ENCODE peak calls at places on chromosomes 4 and X, in ten cellular contexts. F is bronchial epithelial cell, S is breast epithelium, U is progenitor cell of endocrine pancreas, K is epithelial cell of esophagus, I is nephron progenitor cell, T is H9, B is cardiac muscle cell, A is Calu3, C is dorsolateral prefrontal cortex. Z is an unnamed sample.

GRCh38 chr4:110245567-110245966 is 47.2 kb upstream of the ELOVL6 start:
- DNase-seq in F (peak), S (no peak), U (no peak), K (peak), I (no peak), T (no peak), B (no peak), A (no peak), C (no peak), Z (no peak)

GRCh38 chr4:81698536-81698935 is 226.8 kb upstream of the RASGEF1B start:
- DNase-seq in F (no peak), S (no peak), U (no peak), K (no peak), I (peak), T (no peak), B (peak), A (no peak), C (no peak), Z (no peak)

GRCh38 chr4:99945718-99946345 is 586 bp downstream of the DNAJB14 start:
- DNase-seq in F (no peak), S (no peak), U (peak), K (peak), I (no peak), T (no peak), B (peak), A (no peak), C (peak), Z (no peak)

GRCh38 chr4:166279261-166279660 is 406.2 kb downstream of the TLL1 start:
- DNase-seq in F (no peak), S (no peak), U (no peak), K (no peak), I (no peak), T (no peak), B (no peak), A (no peak), C (no peak), Z (no peak)

GRCh38 chrX:140799216-140799615 is 89.7 kb downstream of the LINC00632 start:
- DNase-seq in F (peak), S (no peak), U (no peak), K (peak), I (no peak), T (no peak), B (no peak), A (no peak), C (no peak), Z (no peak)

GRCh38 chr4:105598044-105598443 is 45.6 kb downstream of the ARHGEF38 start:
- DNase-seq in F (no peak), S (no peak), U (no peak), K (no peak), I (no peak), T (no peak), B (no peak), A (no peak), C (no peak), Z (no peak)

GRCh38 chr4:186607490-186607889 is 52.1 kb upstream of the MTNR1A start:
- DNase-seq in F (no peak), S (no peak), U (no peak), K (no peak), I (no peak), T (no peak), B (no peak), A (no peak), C (no peak), Z (no peak)

GRCh38 chr4:25779021-25779420 is 83.8 kb downstream of the SEL1L3 start:
- DNase-seq in F (peak), S (no peak), U (no peak), K (peak), I (no peak), T (no peak), B (no peak), A (no peak), C (no peak), Z (no peak)

GRCh38 chrX:151773434-151773833 is 38.9 kb downstream of the CNGA2 start:
- DNase-seq in F (no peak), S (no peak), U (no peak), K (no peak), I (no peak), T (peak), B (no peak), A (no peak), C (no peak), Z (no peak)

GRCh38 chrX:38315186-38315585 is 12.1 kb downstream of the RPGR start:
- DNase-seq in F (no peak), S (no peak), U (no peak), K (no peak), I (no peak), T (no peak), B (no peak), A (no peak), C (no peak), Z (no peak)

GRCh38 chrX:34884693-34885277 is 57.8 kb upstream of the FAM47B start:
- DNase-seq in F (peak), S (no peak), U (no peak), K (peak), I (no peak), T (no peak), B (no peak), A (no peak), C (no peak), Z (no peak)

GRCh38 chrX:23907106-23907495 is 637 bp downstream of the APOO start:
- DNase-seq in F (no peak), S (no peak), U (no peak), K (no peak), I (no peak), T (no peak), B (peak), A (no peak), C (no peak), Z (no peak)

GRCh38 chr4:105088110-105088879 is 58.4 kb upstream of the TET2 start:
- DNase-seq in F (peak), S (no peak), U (no peak), K (peak), I (no peak), T (peak), B (no peak), A (no peak), C (no peak), Z (no peak)

GRCh38 chrX:137052641-137053235 is 18.9 kb upstream of the GPR101 start:
- DNase-seq in F (no peak), S (no peak), U (no peak), K (no peak), I (peak), T (peak), B (no peak), A (no peak), C (no peak), Z (peak)

GRCh38 chr4:95550566-95550965 is 1.8 kb upstream of the UNC5C start:
- DNase-seq in F (no peak), S (no peak), U (no peak), K (no peak), I (no peak), T (no peak), B (no peak), A (no peak), C (no peak), Z (no peak)

GRCh38 chrX:41984628-41985027 is 61.3 kb upstream of the CASK start:
- DNase-seq in F (peak), S (no peak), U (no peak), K (peak), I (peak), T (no peak), B (no peak), A (peak), C (no peak), Z (no peak)

GRCh38 chr4:139849219-139849618 is 183.6 kb downstream of the MGST2 start:
- DNase-seq in F (no peak), S (no peak), U (no peak), K (peak), I (no peak), T (no peak), B (no peak), A (no peak), C (no peak), Z (no peak)

DNA sequence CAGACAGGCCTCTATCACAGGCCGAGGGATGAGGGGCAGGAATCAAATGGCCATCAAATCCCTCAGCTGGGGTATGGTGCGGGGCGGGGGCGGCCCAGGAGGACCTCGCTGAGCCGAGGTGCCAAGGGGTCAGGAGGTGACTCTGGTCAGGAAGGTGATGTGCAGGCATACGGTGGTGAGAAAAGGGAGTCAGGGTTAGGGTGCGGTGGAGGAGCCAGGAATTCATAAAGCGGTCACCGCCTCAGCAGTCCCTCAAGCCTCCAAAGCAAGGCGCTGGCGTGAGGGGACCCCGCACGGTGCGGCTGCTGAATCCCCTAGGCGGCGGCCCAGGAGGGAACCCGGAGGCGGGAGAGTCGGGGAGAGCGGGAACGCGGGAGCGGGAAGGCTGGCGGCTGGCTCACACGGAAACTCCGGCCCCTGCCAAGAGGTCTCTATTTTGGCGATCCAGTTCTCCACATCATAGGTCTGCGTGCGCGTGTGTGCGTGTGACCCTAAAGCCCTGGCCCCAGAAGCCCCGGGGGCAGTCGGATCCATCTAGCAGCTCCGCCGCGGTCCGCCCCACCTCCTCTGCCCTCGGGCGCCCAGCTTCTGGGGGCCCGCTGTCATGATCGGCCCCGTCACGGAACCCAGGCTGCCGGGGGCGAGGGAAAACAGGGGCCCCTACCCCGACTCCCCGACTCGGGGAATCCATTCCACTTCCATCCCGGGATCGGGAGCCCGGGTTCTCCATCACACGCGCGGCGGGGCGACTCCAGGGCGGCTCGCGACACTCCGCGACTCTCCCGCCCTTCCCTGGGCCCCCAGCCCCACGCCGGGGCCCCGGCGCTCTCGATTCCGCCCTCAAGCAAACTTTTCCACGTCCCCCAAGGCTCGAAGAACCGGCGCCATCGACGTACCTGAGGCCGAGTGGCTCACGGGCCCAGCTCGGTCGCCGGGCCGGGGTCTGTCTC is 593 bp downstream of the ELF4 start:
- DNase-seq in F (no peak), S (no peak), U (no peak), K (no peak), I (peak), T (no peak), B (no peak), A (peak), C (no peak), Z (peak)
- TF ChIP-seq CTCF in F (no peak), S (no peak), U (no peak), K (no peak), I (no peak), T (no peak), B (no peak), A (no peak), C (no peak), Z (no peak)

GRCh38 chrX:100512471-100512870 is 72.3 kb upstream of the TNMD start:
- DNase-seq in F (peak), S (no peak), U (no peak), K (peak), I (no peak), T (no peak), B (peak), A (no peak), C (no peak), Z (no peak)
- TF ChIP-seq CTCF in F (peak), S (peak), U (peak), K (peak), I (peak), T (peak), B (peak), A (peak), C (peak), Z (peak)

GRCh38 chr4:2172627-2173231 is 69.2 kb downstream of the HAUS3 start:
- DNase-seq in F (no peak), S (no peak), U (no peak), K (no peak), I (no peak), T (no peak), B (no peak), A (no peak), C (no peak), Z (peak)

GRCh38 chr4:2166253-2166652 is 75.7 kb downstream of the HAUS3 start:
- DNase-seq in F (no peak), S (no peak), U (no peak), K (no peak), I (no peak), T (no peak), B (no peak), A (no peak), C (no peak), Z (no peak)

GRCh38 chr4:2172161-2172560 is 69.8 kb downstream of the HAUS3 start:
- DNase-seq in F (no peak), S (no peak), U (no peak), K (no peak), I (no peak), T (no peak), B (no peak), A (no peak), C (no peak), Z (no peak)

GRCh38 chr4:2165391-2165790 is 76.5 kb downstream of the HAUS3 start:
- DNase-seq in F (no peak), S (no peak), U (no peak), K (no peak), I (no peak), T (no peak), B (no peak), A (no peak), C (no peak), Z (no peak)

GRCh38 chr4:2168469-2169319 is 73.2 kb downstream of the HAUS3 start:
- DNase-seq in F (no peak), S (no peak), U (no peak), K (no peak), I (no peak), T (no peak), B (no peak), A (no peak), C (no peak), Z (no peak)
- TF ChIP-seq CTCF in F (peak), S (no peak), U (no peak), K (no peak), I (no peak), T (no peak), B (no peak), A (no peak), C (no peak), Z (no peak)

DNA sequence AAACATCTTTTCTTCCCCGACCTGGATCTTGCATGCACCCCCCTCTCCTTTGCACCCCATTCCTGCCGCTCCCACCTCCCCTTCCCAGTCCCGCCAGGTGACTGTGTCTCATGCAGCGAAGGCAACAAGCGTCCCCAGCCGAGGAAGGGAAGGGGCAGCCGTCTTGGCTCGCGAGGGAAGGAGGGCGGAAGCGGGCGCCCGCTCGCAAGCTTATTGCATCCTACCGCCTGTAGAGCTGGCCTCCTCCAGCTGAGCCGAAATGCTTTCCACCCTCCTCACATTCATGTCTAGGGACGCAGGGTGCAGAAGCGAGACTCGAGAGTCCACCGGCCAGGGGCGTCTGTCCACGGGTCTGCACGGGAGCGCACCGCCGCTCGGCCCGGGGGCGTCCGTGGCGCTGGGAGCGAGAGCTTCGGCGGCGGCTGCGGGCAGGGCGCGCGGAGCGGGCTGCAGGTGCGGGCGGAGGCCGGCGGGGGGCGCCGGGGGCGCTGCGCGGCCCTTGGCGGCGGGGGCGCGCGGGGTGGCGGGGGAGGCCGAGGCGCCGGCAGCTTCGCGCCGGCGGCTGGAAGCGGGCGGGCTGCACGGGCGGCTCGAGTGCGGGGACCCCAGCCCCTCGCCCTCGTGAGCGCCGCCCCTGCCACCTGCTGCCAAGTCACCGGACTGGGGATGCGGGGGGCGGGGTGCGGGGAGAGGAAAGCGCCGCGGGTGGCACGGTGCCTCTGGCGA is at the start of gene KCNIP4:
- DNase-seq in F (no peak), S (no peak), U (peak), K (peak), I (peak), T (peak), B (peak), A (no peak), C (peak), Z (peak)
- TF ChIP-seq CTCF in F (no peak), S (no peak), U (peak), K (no peak), I (no peak), T (no peak), B (no peak), A (no peak), C (no peak), Z (no peak)

GRCh38 chr4:126627255-126627654 is 1005.5 kb upstream of the INTU start:
- DNase-seq in F (peak), S (no peak), U (no peak), K (peak), I (no peak), T (no peak), B (peak), A (no peak), C (no peak), Z (no peak)
- TF ChIP-seq CTCF in F (peak), S (no peak), U (peak), K (peak), I (peak), T (peak), B (peak), A (no peak), C (no peak), Z (no peak)

GRCh38 chr4:101730291-101731117 is 60.0 kb upstream of the BANK1 start:
- DNase-seq in F (peak), S (peak), U (peak), K (peak), I (peak), T (peak), B (peak), A (peak), C (no peak), Z (peak)
- TF ChIP-seq CTCF in F (peak), S (peak), U (peak), K (peak), I (peak), T (peak), B (peak), A (peak), C (peak), Z (peak)

GRCh38 chr4:188879598-188879997 is 740.4 kb downstream of the TRIML1 start:
- DNase-seq in F (no peak), S (no peak), U (no peak), K (no peak), I (no peak), T (no peak), B (no peak), A (no peak), C (no peak), Z (no peak)
- TF ChIP-seq CTCF in F (no peak), S (no peak), U (no peak), K (no peak), I (no peak), T (no peak), B (no peak), A (no peak), C (no peak), Z (no peak)

GRCh38 chrX:45628041-45628440 is 427.4 kb upstream of the DIPK2B start:
- DNase-seq in F (peak), S (no peak), U (no peak), K (peak), I (no peak), T (no peak), B (no peak), A (no peak), C (no peak), Z (no peak)

GRCh38 chrX:45630078-45630477 is 429.4 kb upstream of the DIPK2B start:
- DNase-seq in F (no peak), S (no peak), U (no peak), K (no peak), I (no peak), T (no peak), B (no peak), A (no peak), C (no peak), Z (no peak)

GRCh38 chrX:45633419-45633818 is 432.7 kb upstream of the DIPK2B start:
- DNase-seq in F (no peak), S (no peak), U (no peak), K (no peak), I (no peak), T (no peak), B (no peak), A (no peak), C (no peak), Z (no peak)

GRCh38 chrX:45632506-45632905 is 431.8 kb upstream of the DIPK2B start:
- DNase-seq in F (no peak), S (no peak), U (no peak), K (no peak), I (no peak), T (peak), B (no peak), A (no peak), C (no peak), Z (no peak)
- TF ChIP-seq CTCF in F (no peak), S (no peak), U (no peak), K (no peak), I (no peak), T (peak), B (no peak), A (no peak), C (no peak), Z (no peak)

GRCh38 chr4:88009871-88010270 is 2.4 kb downstream of the PKD2 start:
- DNase-seq in F (no peak), S (no peak), U (no peak), K (no peak), I (no peak), T (no peak), B (no peak), A (no peak), C (no peak), Z (no peak)

GRCh38 chr4:88008624-88009235 is 1.3 kb downstream of the PKD2 start:
- DNase-seq in F (no peak), S (no peak), U (no peak), K (no peak), I (no peak), T (no peak), B (no peak), A (no peak), C (no peak), Z (peak)

GRCh38 chr4:88008133-88008621 is 742 bp downstream of the PKD2 start:
- DNase-seq in F (no peak), S (no peak), U (peak), K (peak), I (peak), T (peak), B (peak), A (peak), C (peak), Z (peak)

GRCh38 chr4:88012652-88013051 is 5.2 kb downstream of the PKD2 start:
- DNase-seq in F (no peak), S (no peak), U (no peak), K (no peak), I (no peak), T (no peak), B (no peak), A (no peak), C (no peak), Z (no peak)

DNA sequence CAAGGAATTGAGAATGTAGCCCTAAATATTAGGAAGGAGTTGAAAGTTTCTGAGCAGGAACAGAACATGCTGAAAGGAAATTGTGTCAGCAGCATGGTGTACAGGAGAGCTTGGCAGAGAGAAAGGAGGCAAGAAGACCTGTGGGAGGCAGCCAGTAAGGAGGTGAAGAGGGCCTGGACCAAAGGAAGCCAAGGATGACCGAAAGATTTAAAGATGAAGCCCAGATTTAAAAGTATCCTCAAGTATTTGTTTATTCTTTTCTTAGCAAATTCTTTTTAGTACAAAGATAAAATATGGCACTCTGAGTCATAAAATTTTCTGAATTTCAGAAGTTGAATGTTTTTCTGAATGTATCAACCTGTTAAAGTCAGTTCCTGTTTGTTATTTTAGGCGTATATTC is 3.5 kb downstream of the PKD2 start:
- DNase-seq in F (peak), S (no peak), U (no peak), K (no peak), I (no peak), T (no peak), B (no peak), A (no peak), C (no peak), Z (no peak)
- TF ChIP-seq CTCF in F (no peak), S (no peak), U (no peak), K (no peak), I (no peak), T (no peak), B (no peak), A (no peak), C (no peak), Z (no peak)